ENCODE peak calls at places on chromosomes 2 and 18, in eight cellular contexts. One of them, this sample, is unnamed.

GRCh38 chr2:9639000-9639602 is 8.3 kb upstream of the YWHAQ start:
- DNase-seq in CD8-positive, alpha-beta memory T cell: no peak
- DNase-seq in HEK293T: no peak
- DNase-seq in Kasumi-1: no peak
- DNase-seq in colonic mucosa: no peak
- DNase-seq in stimulated activated naive CD4-positive, alpha-beta T cell: no peak
- DNase-seq in body of pancreas: no peak
- DNase-seq in H54: no peak
- DNase-seq in this sample: no peak

GRCh38 chr2:240920783-240921231 is 14.7 kb downstream of the CROCC2 start:
- DNase-seq in colonic mucosa: peak
- DNase-seq in Kasumi-1: no peak
- DNase-seq in HEK293T: no peak
- DNase-seq in CD8-positive, alpha-beta memory T cell: no peak
- DNase-seq in H54: no peak
- DNase-seq in stimulated activated naive CD4-positive, alpha-beta T cell: no peak
- DNase-seq in body of pancreas: peak
- DNase-seq in this sample: no peak

GRCh38 chr18:58615150-58616132 is 13.4 kb downstream of the ALPK2 start:
- DNase-seq in stimulated activated naive CD4-positive, alpha-beta T cell: peak
- DNase-seq in H54: no peak
- DNase-seq in colonic mucosa: peak
- DNase-seq in CD8-positive, alpha-beta memory T cell: peak
- DNase-seq in Kasumi-1: no peak
- DNase-seq in HEK293T: no peak
- DNase-seq in body of pancreas: no peak
- DNase-seq in this sample: no peak

GRCh38 chr2:100882645-100883613 is 63.0 kb downstream of the NPAS2 start:
- DNase-seq in CD8-positive, alpha-beta memory T cell: no peak
- DNase-seq in Kasumi-1: no peak
- DNase-seq in body of pancreas: peak
- DNase-seq in stimulated activated naive CD4-positive, alpha-beta T cell: no peak
- DNase-seq in colonic mucosa: peak
- DNase-seq in H54: no peak
- DNase-seq in HEK293T: no peak
- DNase-seq in this sample: peak

GRCh38 chr2:121248766-121249343 is 36.1 kb downstream of the TFCP2L1 start:
- DNase-seq in H54: no peak
- DNase-seq in stimulated activated naive CD4-positive, alpha-beta T cell: no peak
- DNase-seq in body of pancreas: no peak
- DNase-seq in CD8-positive, alpha-beta memory T cell: no peak
- DNase-seq in HEK293T: no peak
- DNase-seq in colonic mucosa: no peak
- DNase-seq in Kasumi-1: no peak
- DNase-seq in this sample: no peak

GRCh38 chr2:86302320-86302719 is 35.1 kb downstream of the REEP1 start:
- DNase-seq in stimulated activated naive CD4-positive, alpha-beta T cell: no peak
- DNase-seq in Kasumi-1: no peak
- DNase-seq in body of pancreas: no peak
- DNase-seq in H54: no peak
- DNase-seq in HEK293T: no peak
- DNase-seq in CD8-positive, alpha-beta memory T cell: no peak
- DNase-seq in colonic mucosa: no peak
- DNase-seq in this sample: no peak

GRCh38 chr2:240784629-240785423 is 35.2 kb downstream of the KIF1A start:
- DNase-seq in stimulated activated naive CD4-positive, alpha-beta T cell: no peak
- DNase-seq in CD8-positive, alpha-beta memory T cell: no peak
- DNase-seq in HEK293T: no peak
- DNase-seq in body of pancreas: no peak
- DNase-seq in H54: no peak
- DNase-seq in Kasumi-1: no peak
- DNase-seq in colonic mucosa: no peak
- DNase-seq in this sample: no peak

GRCh38 chr2:126971481-126972271 is 73.0 kb downstream of the TEX51 start:
- DNase-seq in stimulated activated naive CD4-positive, alpha-beta T cell: peak
- DNase-seq in CD8-positive, alpha-beta memory T cell: peak
- DNase-seq in Kasumi-1: peak
- DNase-seq in H54: peak
- DNase-seq in body of pancreas: peak
- DNase-seq in HEK293T: peak
- DNase-seq in colonic mucosa: peak
- DNase-seq in this sample: peak

GRCh38 chr2:43021791-43022500 is 204.5 kb downstream of the ZFP36L2 start:
- DNase-seq in HEK293T: no peak
- DNase-seq in colonic mucosa: peak
- DNase-seq in body of pancreas: peak
- DNase-seq in H54: no peak
- DNase-seq in stimulated activated naive CD4-positive, alpha-beta T cell: no peak
- DNase-seq in CD8-positive, alpha-beta memory T cell: no peak
- DNase-seq in Kasumi-1: no peak
- DNase-seq in this sample: peak

GRCh38 chr18:50961974-50962373 is 5.9 kb upstream of the ELAC1 start:
- DNase-seq in colonic mucosa: no peak
- DNase-seq in body of pancreas: no peak
- DNase-seq in H54: no peak
- DNase-seq in HEK293T: no peak
- DNase-seq in CD8-positive, alpha-beta memory T cell: no peak
- DNase-seq in Kasumi-1: peak
- DNase-seq in stimulated activated naive CD4-positive, alpha-beta T cell: no peak
- DNase-seq in this sample: no peak

GRCh38 chr2:227796044-227796780 is 17.4 kb upstream of the CCL20 start:
- DNase-seq in colonic mucosa: peak
- DNase-seq in HEK293T: no peak
- DNase-seq in Kasumi-1: no peak
- DNase-seq in H54: no peak
- DNase-seq in CD8-positive, alpha-beta memory T cell: no peak
- DNase-seq in body of pancreas: no peak
- DNase-seq in stimulated activated naive CD4-positive, alpha-beta T cell: no peak
- DNase-seq in this sample: no peak

GRCh38 chr2:177239934-177240600 is 24.5 kb downstream of the NFE2L2 start:
- DNase-seq in CD8-positive, alpha-beta memory T cell: peak
- DNase-seq in HEK293T: no peak
- DNase-seq in H54: peak
- DNase-seq in colonic mucosa: peak
- DNase-seq in Kasumi-1: peak
- DNase-seq in stimulated activated naive CD4-positive, alpha-beta T cell: peak
- DNase-seq in body of pancreas: peak
- DNase-seq in this sample: peak

GRCh38 chr2:231720971-231721640 is 12.8 kb downstream of the PTMA start:
- DNase-seq in Kasumi-1: no peak
- DNase-seq in HEK293T: no peak
- DNase-seq in body of pancreas: no peak
- DNase-seq in CD8-positive, alpha-beta memory T cell: no peak
- DNase-seq in H54: no peak
- DNase-seq in colonic mucosa: no peak
- DNase-seq in stimulated activated naive CD4-positive, alpha-beta T cell: no peak
- DNase-seq in this sample: no peak